ENCODE peak calls at places on chromosome 14, in nine cellular contexts. One of them, this sample, is unnamed.

GRCh38 chr14:101022916-101023435 is 119.5 kb upstream of the RTL1 start:
- DNase-seq in tibial nerve: no peak
- DNase-seq in right lobe of liver: peak; percentile 8
- DNase-seq in IMR-90: no peak
- DNase-seq in prostate gland: no peak
- DNase-seq in body of pancreas: no peak
- DNase-seq in heart left ventricle: no peak
- DNase-seq in stomach: peak; percentile 9
- DNase-seq in HCT116: no peak
- DNase-seq in this sample: peak; percentile 25

GRCh38 chr14:43005807-43006206 is 1399.1 kb downstream of the LRFN5 start:
- DNase-seq in tibial nerve: no peak
- DNase-seq in right lobe of liver: no peak
- DNase-seq in IMR-90: peak; percentile 23
- DNase-seq in prostate gland: no peak
- DNase-seq in body of pancreas: no peak
- DNase-seq in heart left ventricle: no peak
- DNase-seq in stomach: no peak
- DNase-seq in HCT116: no peak
- DNase-seq in this sample: no peak

GRCh38 chr14:60565211-60565610 is 56.3 kb downstream of the SIX6 start:
- DNase-seq in tibial nerve: no peak
- DNase-seq in right lobe of liver: no peak
- DNase-seq in IMR-90: peak; percentile 62
- DNase-seq in prostate gland: peak; percentile 7
- DNase-seq in body of pancreas: no peak
- DNase-seq in heart left ventricle: no peak
- DNase-seq in stomach: no peak
- DNase-seq in HCT116: no peak
- DNase-seq in this sample: no peak

GRCh38 chr14:23660290-23661226 is 24.4 kb downstream of the DHRS2 start:
- DNase-seq in tibial nerve: no peak
- DNase-seq in right lobe of liver: no peak
- DNase-seq in IMR-90: no peak
- DNase-seq in prostate gland: no peak
- DNase-seq in body of pancreas: no peak
- DNase-seq in heart left ventricle: no peak
- DNase-seq in stomach: no peak
- DNase-seq in HCT116: no peak
- DNase-seq in this sample: no peak

GRCh38 chr14:99730876-99731351 is 46.8 kb downstream of the CYP46A1 start:
- DNase-seq in tibial nerve: no peak
- DNase-seq in right lobe of liver: peak; percentile 26
- DNase-seq in IMR-90: no peak
- DNase-seq in prostate gland: no peak
- DNase-seq in body of pancreas: peak; percentile 6
- DNase-seq in heart left ventricle: peak; percentile 29
- DNase-seq in stomach: no peak
- DNase-seq in HCT116: no peak
- DNase-seq in this sample: peak; percentile 50

GRCh38 chr14:91303091-91303923 is 58.8 kb upstream of the GPR68 start:
- DNase-seq in tibial nerve: no peak
- DNase-seq in right lobe of liver: no peak
- DNase-seq in IMR-90: no peak
- DNase-seq in prostate gland: no peak
- DNase-seq in body of pancreas: peak; percentile 31
- DNase-seq in heart left ventricle: peak; percentile 56
- DNase-seq in stomach: no peak
- DNase-seq in HCT116: peak; percentile 49
- DNase-seq in this sample: no peak

GRCh38 chr14:24504425-24504824 is 3.6 kb downstream of the CMA1 start:
- DNase-seq in tibial nerve: no peak
- DNase-seq in right lobe of liver: no peak
- DNase-seq in IMR-90: no peak
- DNase-seq in prostate gland: no peak
- DNase-seq in body of pancreas: no peak
- DNase-seq in heart left ventricle: no peak
- DNase-seq in stomach: no peak
- DNase-seq in HCT116: no peak
- DNase-seq in this sample: no peak

GRCh38 chr14:35285991-35286564 is 6.1 kb upstream of the PSMA6 start:
- DNase-seq in tibial nerve: no peak
- DNase-seq in right lobe of liver: no peak
- DNase-seq in IMR-90: no peak
- DNase-seq in prostate gland: no peak
- DNase-seq in body of pancreas: no peak
- DNase-seq in heart left ventricle: no peak
- DNase-seq in stomach: no peak
- DNase-seq in HCT116: no peak
- DNase-seq in this sample: no peak

GRCh38 chr14:79011091-79011919 is 841.1 kb downstream of the NRXN3 start:
- DNase-seq in tibial nerve: peak; percentile 18
- DNase-seq in right lobe of liver: no peak
- DNase-seq in IMR-90: peak; percentile 84
- DNase-seq in prostate gland: peak; percentile 25
- DNase-seq in body of pancreas: peak; percentile 12
- DNase-seq in heart left ventricle: no peak
- DNase-seq in stomach: no peak
- DNase-seq in HCT116: no peak
- DNase-seq in this sample: no peak

GRCh38 chr14:100304825-100305445 is 1.3 kb downstream of the SLC25A29 start:
- DNase-seq in tibial nerve: peak; percentile 25
- DNase-seq in right lobe of liver: peak; percentile 70
- DNase-seq in IMR-90: peak; percentile 22
- DNase-seq in prostate gland: peak; percentile 86
- DNase-seq in body of pancreas: peak; percentile 88
- DNase-seq in heart left ventricle: peak; percentile 74
- DNase-seq in stomach: peak; percentile 88
- DNase-seq in HCT116: no peak
- DNase-seq in this sample: no peak

GRCh38 chr14:39668449-39668848 is 236.2 kb upstream of the FBXO33 start:
- DNase-seq in tibial nerve: no peak
- DNase-seq in right lobe of liver: no peak
- DNase-seq in IMR-90: no peak
- DNase-seq in prostate gland: no peak
- DNase-seq in body of pancreas: no peak
- DNase-seq in heart left ventricle: no peak
- DNase-seq in stomach: no peak
- DNase-seq in HCT116: no peak
- DNase-seq in this sample: no peak

GRCh38 chr14:99430491-99430890 is 50.2 kb downstream of the SETD3 start:
- DNase-seq in tibial nerve: no peak
- DNase-seq in right lobe of liver: no peak
- DNase-seq in IMR-90: no peak
- DNase-seq in prostate gland: no peak
- DNase-seq in body of pancreas: peak; percentile 71
- DNase-seq in heart left ventricle: no peak
- DNase-seq in stomach: peak; percentile 69
- DNase-seq in HCT116: no peak
- DNase-seq in this sample: peak; percentile 60

GRCh38 chr14:49461529-49462401 is 124.4 kb downstream of the RPS29 start:
- DNase-seq in tibial nerve: peak; percentile 86
- DNase-seq in right lobe of liver: no peak
- DNase-seq in IMR-90: peak; percentile 81
- DNase-seq in prostate gland: peak; percentile 70
- DNase-seq in body of pancreas: peak; percentile 77
- DNase-seq in heart left ventricle: no peak
- DNase-seq in stomach: peak; percentile 70
- DNase-seq in HCT116: peak; percentile 78
- DNase-seq in this sample: no peak

GRCh38 chr14:68541128-68541896 is 251.6 kb downstream of the ZFP36L1 start:
- DNase-seq in tibial nerve: no peak
- DNase-seq in right lobe of liver: no peak
- DNase-seq in IMR-90: no peak
- DNase-seq in prostate gland: no peak
- DNase-seq in body of pancreas: no peak
- DNase-seq in heart left ventricle: no peak
- DNase-seq in stomach: no peak
- DNase-seq in HCT116: no peak
- DNase-seq in this sample: no peak

GRCh38 chr14:55128386-55129085 is 516 bp upstream of the LGALS3 start:
- DNase-seq in tibial nerve: no peak
- DNase-seq in right lobe of liver: no peak
- DNase-seq in IMR-90: no peak
- DNase-seq in prostate gland: peak; percentile 3
- DNase-seq in body of pancreas: no peak
- DNase-seq in heart left ventricle: no peak
- DNase-seq in stomach: no peak
- DNase-seq in HCT116: no peak
- DNase-seq in this sample: no peak

GRCh38 chr14:55129428-55130193 is 559 bp downstream of the LGALS3 start:
- DNase-seq in tibial nerve: peak; percentile 67
- DNase-seq in right lobe of liver: peak; percentile 66
- DNase-seq in IMR-90: peak; percentile 74
- DNase-seq in prostate gland: peak; percentile 53
- DNase-seq in body of pancreas: peak; percentile 70
- DNase-seq in heart left ventricle: peak; percentile 82
- DNase-seq in stomach: peak; percentile 70
- DNase-seq in HCT116: no peak
- DNase-seq in this sample: peak; percentile 62

GRCh38 chr14:55127491-55127951 is 1.5 kb upstream of the LGALS3 start:
- DNase-seq in tibial nerve: no peak
- DNase-seq in right lobe of liver: no peak
- DNase-seq in IMR-90: peak; percentile 39
- DNase-seq in prostate gland: peak; percentile 16
- DNase-seq in body of pancreas: no peak
- DNase-seq in heart left ventricle: no peak
- DNase-seq in stomach: no peak
- DNase-seq in HCT116: no peak
- DNase-seq in this sample: no peak

GRCh38 chr14:55130194-55130550 is 1.1 kb downstream of the LGALS3 start:
- DNase-seq in tibial nerve: no peak
- DNase-seq in right lobe of liver: no peak
- DNase-seq in IMR-90: peak; percentile 69
- DNase-seq in prostate gland: peak; percentile 42
- DNase-seq in body of pancreas: peak; percentile 35
- DNase-seq in heart left ventricle: no peak
- DNase-seq in stomach: peak; percentile 44
- DNase-seq in HCT116: no peak
- DNase-seq in this sample: no peak

GRCh38 chr14:55129086-55129427 is at the start of gene LGALS3:
- DNase-seq in tibial nerve: peak; percentile 61
- DNase-seq in right lobe of liver: peak; percentile 74
- DNase-seq in IMR-90: peak; percentile 51
- DNase-seq in prostate gland: peak; percentile 82
- DNase-seq in body of pancreas: peak; percentile 84
- DNase-seq in heart left ventricle: peak; percentile 91
- DNase-seq in stomach: peak; percentile 87
- DNase-seq in HCT116: no peak
- DNase-seq in this sample: peak; percentile 75
- H3K27ac ChIP-seq in tibial nerve: peak within 1 kb of the TSS; percentile 94
- H3K27ac ChIP-seq in right lobe of liver: peak within 1 kb of the TSS; percentile 39
- H3K27ac ChIP-seq in IMR-90: peak within 1 kb of the TSS; percentile 71
- H3K27ac ChIP-seq in prostate gland: peak within 1 kb of the TSS; percentile 91
- H3K27ac ChIP-seq in body of pancreas: peak within 1 kb of the TSS; percentile 87
- H3K27ac ChIP-seq in heart left ventricle: peak within 1 kb of the TSS; percentile 95
- H3K27ac ChIP-seq in stomach: peak within 1 kb of the TSS; percentile 92
- H3K27ac ChIP-seq in HCT116: peak within 1 kb of the TSS; percentile 79
- H3K27ac ChIP-seq in this sample: peak within 1 kb of the TSS; percentile 99

GRCh38 chr14:64504310-64504896 is at the start of gene ZBTB1:
- DNase-seq in tibial nerve: peak; percentile 54
- DNase-seq in right lobe of liver: peak; percentile 90
- DNase-seq in IMR-90: peak; percentile 86
- DNase-seq in prostate gland: peak; percentile 73
- DNase-seq in body of pancreas: peak; percentile 83
- DNase-seq in heart left ventricle: peak; percentile 89
- DNase-seq in stomach: peak; percentile 83
- DNase-seq in HCT116: peak; percentile 65
- DNase-seq in this sample: peak; percentile 71
- TF ChIP-seq POLR2A in tibial nerve: peak; percentile 58
- TF ChIP-seq POLR2A in right lobe of liver: peak; percentile 97
- TF ChIP-seq POLR2A in IMR-90: peak; percentile 91
- TF ChIP-seq POLR2A in prostate gland: peak; percentile 63
- TF ChIP-seq POLR2A in body of pancreas: peak; percentile 89
- TF ChIP-seq POLR2A in heart left ventricle: peak; percentile 66
- TF ChIP-seq POLR2A in stomach: no peak
- TF ChIP-seq POLR2A in HCT116: peak; percentile 85
- TF ChIP-seq POLR2A in this sample: peak; percentile 28

GRCh38 chr14:58992935-58993334 is 195.5 kb upstream of the DAAM1 start:
- DNase-seq in tibial nerve: no peak
- DNase-seq in right lobe of liver: no peak
- DNase-seq in IMR-90: no peak
- DNase-seq in prostate gland: no peak
- DNase-seq in body of pancreas: no peak
- DNase-seq in heart left ventricle: no peak
- DNase-seq in stomach: no peak
- DNase-seq in HCT116: no peak
- DNase-seq in this sample: no peak

DNA sequence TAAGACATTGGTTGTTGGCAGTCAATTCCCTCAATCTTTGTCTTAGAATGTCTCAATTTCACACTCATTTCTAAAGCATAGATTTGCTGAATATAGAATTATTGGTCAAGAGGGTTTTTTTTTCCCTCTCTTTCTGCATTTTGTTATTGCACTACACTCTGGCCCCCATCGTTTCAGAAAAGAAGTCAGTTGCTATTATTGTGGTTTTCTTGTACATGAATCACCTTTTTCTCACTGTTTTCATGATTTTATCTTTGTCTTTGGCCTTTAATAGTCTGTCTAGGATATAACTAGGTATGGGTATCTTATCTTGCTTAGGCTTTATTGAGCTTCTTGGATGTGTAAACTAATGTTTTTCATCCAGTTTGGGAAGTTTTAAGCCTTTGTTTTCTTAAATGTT is 194.3 kb upstream of the DAAM1 start:
- DNase-seq in tibial nerve: no peak
- DNase-seq in right lobe of liver: no peak
- DNase-seq in IMR-90: no peak
- DNase-seq in prostate gland: no peak
- DNase-seq in body of pancreas: no peak
- DNase-seq in heart left ventricle: no peak
- DNase-seq in stomach: no peak
- DNase-seq in HCT116: no peak
- DNase-seq in this sample: no peak
- H3K27ac ChIP-seq in tibial nerve: no peak overlapping the region
- H3K27ac ChIP-seq in right lobe of liver: no peak overlapping the region
- H3K27ac ChIP-seq in IMR-90: no peak overlapping the region
- H3K27ac ChIP-seq in prostate gland: no peak overlapping the region
- H3K27ac ChIP-seq in body of pancreas: no peak overlapping the region
- H3K27ac ChIP-seq in heart left ventricle: no peak overlapping the region
- H3K27ac ChIP-seq in stomach: no peak overlapping the region
- H3K27ac ChIP-seq in HCT116: no peak overlapping the region
- H3K27ac ChIP-seq in this sample: no peak overlapping the region

DNA sequence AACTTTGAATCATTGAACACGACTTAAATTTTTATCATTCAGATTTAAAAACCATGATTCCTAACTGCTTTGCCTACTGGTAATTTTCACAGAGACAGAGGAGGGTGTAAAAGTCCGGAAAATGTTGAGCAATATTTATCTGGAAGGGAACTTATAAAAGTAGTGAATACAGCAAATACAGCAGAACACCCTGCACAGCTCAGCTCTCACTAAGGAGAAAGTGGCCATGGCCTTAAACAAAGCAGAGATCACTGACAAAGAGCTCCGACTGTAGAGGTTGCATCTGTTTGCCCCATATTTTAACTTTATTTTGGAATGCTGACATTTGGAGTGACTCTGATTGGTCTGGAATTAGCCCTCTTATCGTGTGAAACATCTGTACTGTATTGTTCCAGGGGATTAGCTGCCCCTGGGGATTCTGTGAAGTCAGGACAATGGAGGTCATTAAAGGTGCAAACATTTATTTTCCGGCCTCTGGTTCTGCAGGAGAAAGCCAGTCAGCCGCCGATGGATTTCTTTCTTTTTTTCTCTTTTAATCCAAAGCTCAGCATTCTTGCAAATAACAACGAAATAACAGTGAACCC is 1275.6 kb upstream of the FLRT2 start:
- DNase-seq in tibial nerve: no peak
- DNase-seq in right lobe of liver: no peak
- DNase-seq in IMR-90: no peak
- DNase-seq in prostate gland: peak; percentile 66
- DNase-seq in body of pancreas: no peak
- DNase-seq in heart left ventricle: no peak
- DNase-seq in stomach: no peak
- DNase-seq in HCT116: no peak
- DNase-seq in this sample: no peak
- TF ChIP-seq POLR2A in tibial nerve: no peak
- TF ChIP-seq POLR2A in right lobe of liver: no peak
- TF ChIP-seq POLR2A in IMR-90: no peak
- TF ChIP-seq POLR2A in prostate gland: no peak
- TF ChIP-seq POLR2A in body of pancreas: no peak
- TF ChIP-seq POLR2A in heart left ventricle: no peak
- TF ChIP-seq POLR2A in stomach: no peak
- TF ChIP-seq POLR2A in HCT116: no peak
- TF ChIP-seq POLR2A in this sample: no peak